ENCODE peak calls at places on chromosome 7, in four cellular contexts. One of them, this sample, is unnamed.

GRCh38 chr7:70638381-70639128 is 493.4 kb upstream of the GALNT17 start:
- DNase-seq in endothelial cell: no peak
- DNase-seq in spleen: no peak
- DNase-seq in fibroblast of pulmonary artery: no peak
- DNase-seq in this sample: no peak

GRCh38 chr7:485188-486081 is 34.2 kb downstream of the PDGFA start:
- DNase-seq in endothelial cell: no peak
- DNase-seq in spleen: peak; percentile 69
- DNase-seq in fibroblast of pulmonary artery: no peak
- DNase-seq in this sample: no peak

GRCh38 chr7:30412810-30413504 is 65.6 kb downstream of the NOD1 start:
- DNase-seq in endothelial cell: peak; percentile 35
- DNase-seq in spleen: no peak
- DNase-seq in fibroblast of pulmonary artery: peak; percentile 93
- DNase-seq in this sample: peak; percentile 91

GRCh38 chr7:2198206-2198605 is 34.5 kb downstream of the MAD1L1 start:
- DNase-seq in endothelial cell: no peak
- DNase-seq in spleen: no peak
- DNase-seq in fibroblast of pulmonary artery: no peak
- DNase-seq in this sample: no peak

GRCh38 chr7:70920886-70921285 is 211.1 kb upstream of the GALNT17 start:
- DNase-seq in endothelial cell: no peak
- DNase-seq in spleen: no peak
- DNase-seq in fibroblast of pulmonary artery: no peak
- DNase-seq in this sample: no peak

GRCh38 chr7:140156460-140157080 is 20.2 kb downstream of the KDM7A start:
- DNase-seq in endothelial cell: no peak
- DNase-seq in spleen: no peak
- DNase-seq in fibroblast of pulmonary artery: no peak
- DNase-seq in this sample: no peak

GRCh38 chr7:40658731-40659130 is 523.9 kb downstream of the SUGCT start:
- DNase-seq in endothelial cell: no peak
- DNase-seq in spleen: no peak
- DNase-seq in fibroblast of pulmonary artery: no peak
- DNase-seq in this sample: no peak

GRCh38 chr7:92973964-92974363 is 137.6 kb upstream of the CDK6 start:
- DNase-seq in endothelial cell: no peak
- DNase-seq in spleen: no peak
- DNase-seq in fibroblast of pulmonary artery: no peak
- DNase-seq in this sample: no peak

GRCh38 chr7:29254663-29255062 is 60.1 kb downstream of the CHN2 start:
- DNase-seq in endothelial cell: no peak
- DNase-seq in spleen: no peak
- DNase-seq in fibroblast of pulmonary artery: no peak
- DNase-seq in this sample: peak; percentile 27

GRCh38 chr7:115230882-115231508 is 309.1 kb downstream of the MDFIC start:
- DNase-seq in endothelial cell: no peak
- DNase-seq in spleen: no peak
- DNase-seq in fibroblast of pulmonary artery: peak; percentile 95
- DNase-seq in this sample: no peak

GRCh38 chr7:155490697-155491628 is 33.0 kb downstream of the EN2 start:
- DNase-seq in endothelial cell: peak; percentile 89
- DNase-seq in spleen: peak; percentile 91
- DNase-seq in fibroblast of pulmonary artery: no peak
- DNase-seq in this sample: peak; percentile 73

GRCh38 chr7:81470084-81470723 is 299.6 kb downstream of the HGF start:
- DNase-seq in endothelial cell: peak; percentile 74
- DNase-seq in spleen: no peak
- DNase-seq in fibroblast of pulmonary artery: peak; percentile 85
- DNase-seq in this sample: peak; percentile 77

GRCh38 chr7:155713382-155713781 is 68.9 kb downstream of the RBM33 start:
- DNase-seq in endothelial cell: no peak
- DNase-seq in spleen: peak; percentile 89
- DNase-seq in fibroblast of pulmonary artery: no peak
- DNase-seq in this sample: no peak

GRCh38 chr7:2560175-2560695 is 1.5 kb downstream of the IQCE start:
- DNase-seq in endothelial cell: no peak
- DNase-seq in spleen: peak; percentile 65
- DNase-seq in fibroblast of pulmonary artery: peak; percentile 23
- DNase-seq in this sample: no peak

GRCh38 chr7:96508371-96508770 is 186.5 kb upstream of the SLC25A13 start:
- DNase-seq in endothelial cell: no peak
- DNase-seq in spleen: no peak
- DNase-seq in fibroblast of pulmonary artery: peak; percentile 3
- DNase-seq in this sample: no peak

GRCh38 chr7:1059200-1060091 is 15.1 kb downstream of the GPR146 start:
- DNase-seq in endothelial cell: peak; percentile 62
- DNase-seq in spleen: peak; percentile 70
- DNase-seq in fibroblast of pulmonary artery: no peak
- DNase-seq in this sample: peak; percentile 93

GRCh38 chr7:3107889-3108570 is 64.4 kb upstream of the CARD11 start:
- DNase-seq in endothelial cell: no peak
- DNase-seq in spleen: no peak
- DNase-seq in fibroblast of pulmonary artery: no peak
- DNase-seq in this sample: no peak

GRCh38 chr7:127393370-127394058 is 1.0 kb upstream of the ZNF800 start:
- DNase-seq in endothelial cell: no peak
- DNase-seq in spleen: peak; percentile 78
- DNase-seq in fibroblast of pulmonary artery: no peak
- DNase-seq in this sample: peak; percentile 41

GRCh38 chr7:30594055-30594539 is 581 bp upstream of the GARS1 start:
- DNase-seq in endothelial cell: peak; percentile 26
- DNase-seq in spleen: peak; percentile 85
- DNase-seq in fibroblast of pulmonary artery: peak; percentile 27
- DNase-seq in this sample: peak; percentile 70

GRCh38 chr7:13850185-13850752 is 139.2 kb downstream of the ETV1 start:
- DNase-seq in endothelial cell: no peak
- DNase-seq in spleen: no peak
- DNase-seq in fibroblast of pulmonary artery: peak; percentile 95
- DNase-seq in this sample: no peak

GRCh38 chr7:19117081-19117869 is at the start of gene TWIST1:
- DNase-seq in endothelial cell: peak; percentile 51
- DNase-seq in spleen: peak; percentile 72
- DNase-seq in fibroblast of pulmonary artery: peak; percentile 95
- DNase-seq in this sample: peak; percentile 79

GRCh38 chr7:143299346-143299745 is 11.2 kb downstream of the CASP2 start:
- DNase-seq in endothelial cell: no peak
- DNase-seq in spleen: no peak
- DNase-seq in fibroblast of pulmonary artery: no peak
- DNase-seq in this sample: no peak

GRCh38 chr7:113087278-113087998 is 811 bp upstream of the GPR85 start:
- DNase-seq in endothelial cell: no peak
- DNase-seq in spleen: no peak
- DNase-seq in fibroblast of pulmonary artery: peak; percentile 72
- DNase-seq in this sample: peak; percentile 30

GRCh38 chr7:138455609-138456008 is 4.5 kb upstream of the TRIM24 start:
- DNase-seq in endothelial cell: no peak
- DNase-seq in spleen: no peak
- DNase-seq in fibroblast of pulmonary artery: no peak
- DNase-seq in this sample: no peak

GRCh38 chr7:33262476-33262875 is 133.1 kb downstream of the BBS9 start:
- DNase-seq in endothelial cell: no peak
- DNase-seq in spleen: no peak
- DNase-seq in fibroblast of pulmonary artery: peak; percentile 20
- DNase-seq in this sample: no peak

GRCh38 chr7:23276381-23276780 is 22.8 kb upstream of the MALSU1 start:
- DNase-seq in endothelial cell: peak; percentile 11
- DNase-seq in spleen: no peak
- DNase-seq in fibroblast of pulmonary artery: peak; percentile 14
- DNase-seq in this sample: peak; percentile 23

GRCh38 chr7:4684826-4685225 is 2.7 kb downstream of the FOXK1 start:
- DNase-seq in endothelial cell: no peak
- DNase-seq in spleen: peak; percentile 66
- DNase-seq in fibroblast of pulmonary artery: no peak
- DNase-seq in this sample: no peak

GRCh38 chr7:4682621-4683042 is 537 bp downstream of the FOXK1 start:
- DNase-seq in endothelial cell: peak; percentile 9
- DNase-seq in spleen: peak; percentile 93
- DNase-seq in fibroblast of pulmonary artery: peak; percentile 55
- DNase-seq in this sample: no peak

GRCh38 chr7:4681922-4682620 is at the start of gene FOXK1:
- DNase-seq in endothelial cell: peak; percentile 80
- DNase-seq in spleen: peak; percentile 95
- DNase-seq in fibroblast of pulmonary artery: peak; percentile 74
- DNase-seq in this sample: peak; percentile 89

GRCh38 chr7:4683043-4683883 is 1.2 kb downstream of the FOXK1 start:
- DNase-seq in endothelial cell: no peak
- DNase-seq in spleen: peak; percentile 87
- DNase-seq in fibroblast of pulmonary artery: no peak
- DNase-seq in this sample: no peak

DNA sequence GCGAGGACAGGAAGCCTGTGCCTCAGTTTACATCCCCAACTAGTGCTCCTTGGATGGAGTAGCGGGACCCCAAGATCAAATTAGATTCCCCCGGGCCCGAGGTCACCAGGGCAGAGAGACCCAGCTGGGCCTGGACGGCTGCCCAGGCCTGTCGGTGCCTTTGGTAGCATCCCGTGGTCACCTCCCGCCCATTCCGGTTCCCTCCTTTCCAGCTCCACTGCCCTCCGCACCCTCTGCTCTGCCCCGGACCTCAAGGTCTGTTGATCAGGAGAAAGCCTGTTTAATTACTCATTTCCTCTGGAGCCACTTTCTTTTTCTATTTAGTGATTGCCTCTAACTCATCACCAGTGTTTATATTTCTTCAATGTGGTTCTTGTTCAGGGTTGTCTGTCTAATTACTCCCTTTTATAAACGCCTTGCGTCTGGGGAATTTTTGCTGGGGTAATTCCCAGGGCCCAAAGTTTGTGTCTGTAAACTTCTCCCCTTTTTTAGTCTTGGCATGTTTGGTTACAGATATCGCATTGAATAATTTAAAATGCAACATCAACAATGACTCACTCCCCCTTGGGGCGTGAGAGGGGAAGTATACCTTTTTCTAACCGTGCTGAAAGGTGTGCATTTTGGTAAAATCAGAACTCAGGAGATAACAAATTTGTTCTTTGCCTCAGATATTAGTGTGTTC is 1.9 kb downstream of the FOXK1 start:
- DNase-seq in endothelial cell: no peak
- DNase-seq in spleen: peak; percentile 90
- DNase-seq in fibroblast of pulmonary artery: peak; percentile 69
- DNase-seq in this sample: no peak
- TF ChIP-seq CTCF in endothelial cell: no peak
- TF ChIP-seq CTCF in spleen: peak; percentile 23
- TF ChIP-seq CTCF in fibroblast of pulmonary artery: no peak
- TF ChIP-seq CTCF in this sample: no peak

GRCh38 chr7:49638166-49638565 is 135.3 kb upstream of the VWC2 start:
- DNase-seq in endothelial cell: no peak
- DNase-seq in spleen: no peak
- DNase-seq in fibroblast of pulmonary artery: no peak
- DNase-seq in this sample: no peak

GRCh38 chr7:49631071-49631826 is 142.2 kb upstream of the VWC2 start:
- DNase-seq in endothelial cell: no peak
- DNase-seq in spleen: no peak
- DNase-seq in fibroblast of pulmonary artery: no peak
- DNase-seq in this sample: no peak

GRCh38 chr7:49639808-49640207 is 133.6 kb upstream of the VWC2 start:
- DNase-seq in endothelial cell: no peak
- DNase-seq in spleen: no peak
- DNase-seq in fibroblast of pulmonary artery: no peak
- DNase-seq in this sample: no peak

GRCh38 chr7:49639068-49639593 is 134.3 kb upstream of the VWC2 start:
- DNase-seq in endothelial cell: no peak
- DNase-seq in spleen: no peak
- DNase-seq in fibroblast of pulmonary artery: no peak
- DNase-seq in this sample: no peak

GRCh38 chr7:49635800-49636199 is 137.6 kb upstream of the VWC2 start:
- DNase-seq in endothelial cell: no peak
- DNase-seq in spleen: no peak
- DNase-seq in fibroblast of pulmonary artery: no peak
- DNase-seq in this sample: no peak
- TF ChIP-seq CTCF in endothelial cell: no peak
- TF ChIP-seq CTCF in spleen: no peak
- TF ChIP-seq CTCF in fibroblast of pulmonary artery: no peak
- TF ChIP-seq CTCF in this sample: peak; percentile 16

GRCh38 chr7:98051118-98051744 is 55.4 kb upstream of the LMTK2 start:
- DNase-seq in endothelial cell: peak; percentile 15
- DNase-seq in spleen: no peak
- DNase-seq in fibroblast of pulmonary artery: no peak
- DNase-seq in this sample: peak; percentile 71
- TF ChIP-seq CTCF in endothelial cell: no peak
- TF ChIP-seq CTCF in spleen: no peak
- TF ChIP-seq CTCF in fibroblast of pulmonary artery: no peak
- TF ChIP-seq CTCF in this sample: no peak

DNA sequence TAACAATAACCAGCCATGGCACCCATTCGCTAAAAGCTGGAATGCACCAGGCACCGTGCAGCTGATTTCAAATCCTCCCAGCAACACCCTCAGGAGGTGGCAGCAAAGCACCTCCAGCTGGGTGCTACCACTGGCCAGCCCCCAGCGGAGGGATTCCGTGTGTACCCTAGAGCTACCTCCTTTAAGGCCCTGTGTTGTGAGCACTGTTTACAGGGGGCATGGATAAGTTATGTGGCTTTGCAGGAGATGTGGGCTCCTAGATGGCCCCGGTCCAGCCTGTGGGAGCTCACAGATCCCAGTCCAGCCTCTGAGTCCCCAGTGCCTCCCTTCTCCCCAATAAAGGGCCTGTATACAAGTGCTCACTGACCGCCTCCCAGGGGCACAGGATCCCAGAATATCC is 27.1 kb downstream of the TNRC18 start:
- DNase-seq in endothelial cell: no peak
- DNase-seq in spleen: peak; percentile 88
- DNase-seq in fibroblast of pulmonary artery: no peak
- DNase-seq in this sample: no peak
- TF ChIP-seq CTCF in endothelial cell: no peak
- TF ChIP-seq CTCF in spleen: peak; percentile 34
- TF ChIP-seq CTCF in fibroblast of pulmonary artery: no peak
- TF ChIP-seq CTCF in this sample: no peak

GRCh38 chr7:158860394-158860793 is 4.0 kb downstream of the DYNC2I1 start:
- DNase-seq in endothelial cell: no peak
- DNase-seq in spleen: no peak
- DNase-seq in fibroblast of pulmonary artery: no peak
- DNase-seq in this sample: no peak

GRCh38 chr7:158863611-158864506 is 7.5 kb downstream of the DYNC2I1 start:
- DNase-seq in endothelial cell: peak; percentile 52
- DNase-seq in spleen: peak; percentile 84
- DNase-seq in fibroblast of pulmonary artery: peak; percentile 69
- DNase-seq in this sample: peak; percentile 53

GRCh38 chr7:158861004-158861787 is 4.8 kb downstream of the DYNC2I1 start:
- DNase-seq in endothelial cell: no peak
- DNase-seq in spleen: no peak
- DNase-seq in fibroblast of pulmonary artery: no peak
- DNase-seq in this sample: peak; percentile 26

GRCh38 chr7:158864507-158864820 is 8.1 kb downstream of the DYNC2I1 start:
- DNase-seq in endothelial cell: no peak
- DNase-seq in spleen: no peak
- DNase-seq in fibroblast of pulmonary artery: no peak
- DNase-seq in this sample: no peak

GRCh38 chr7:158861936-158862704 is 5.8 kb downstream of the DYNC2I1 start:
- DNase-seq in endothelial cell: no peak
- DNase-seq in spleen: no peak
- DNase-seq in fibroblast of pulmonary artery: no peak
- DNase-seq in this sample: no peak
- TF ChIP-seq CTCF in endothelial cell: no peak
- TF ChIP-seq CTCF in spleen: no peak
- TF ChIP-seq CTCF in fibroblast of pulmonary artery: no peak
- TF ChIP-seq CTCF in this sample: no peak